ENCODE peak calls at places on chromosomes 1 and 21, in six cellular contexts. T is K562, F is endothelial cell of umbilical vein, P is A549, V is HepG2, S is GM12878. M is an unnamed sample.

GRCh38 chr1:100188617-100189016 is 10.6 kb upstream of the LRRC39 start:
- DNase-seq in F (no peak), S (peak; percentile 31), V (no peak), T (no peak), P (no peak), M (no peak)

GRCh38 chr1:20640183-20640597 is 6.9 kb downstream of the PINK1 start:
- DNase-seq in F (peak; percentile 58), S (peak; percentile 11), T (peak; percentile 70), P (peak; percentile 54), V (peak; percentile 39), M (peak; percentile 66)

GRCh38 chr1:172882791-172883386 is 167.9 kb downstream of the TNFSF18 start:
- DNase-seq in V (no peak), F (no peak), T (no peak), S (no peak), P (no peak), M (no peak)

GRCh38 chr1:181255270-181255929 is 166.9 kb downstream of the IER5 start:
- DNase-seq in V (no peak), T (no peak), F (peak; percentile 58), P (peak; percentile 62), S (no peak), M (no peak)

GRCh38 chr1:41484881-41485280 is 398 bp upstream of the EDN2 start:
- DNase-seq in T (no peak), S (no peak), F (no peak), V (no peak), P (no peak), M (no peak)

GRCh38 chr1:186884266-186884665 is 55.5 kb downstream of the PLA2G4A start:
- DNase-seq in P (no peak), S (no peak), F (no peak), V (no peak), T (no peak), M (no peak)

GRCh38 chr1:226737819-226738420 is 1.2 kb downstream of the ITPKB start:
- DNase-seq in F (peak; percentile 59), S (no peak), T (no peak), V (no peak), P (no peak), M (peak; percentile 68)

GRCh38 chr1:184163674-184164470 is 112.3 kb downstream of the TSEN15 start:
- DNase-seq in P (no peak), V (no peak), F (peak; percentile 12), T (peak; percentile 24), S (peak; percentile 42), M (peak; percentile 27)

GRCh38 chr21:45033791-45034555 is 40.4 kb upstream of the ADARB1 start:
- DNase-seq in T (no peak), S (no peak), F (no peak), P (no peak), V (no peak), M (no peak)

GRCh38 chr1:184531296-184531695 is 144.5 kb downstream of the C1orf21 start:
- DNase-seq in T (no peak), S (no peak), V (no peak), P (no peak), F (peak; percentile 25), M (no peak)

GRCh38 chr1:44405804-44406743 is 1.0 kb downstream of the RNF220 start:
- DNase-seq in T (no peak), V (peak; percentile 10), S (no peak), F (peak; percentile 31), P (peak; percentile 33), M (peak; percentile 30)

GRCh38 chr1:107895403-107896181 is 69.4 kb downstream of the VAV3 start:
- DNase-seq in P (no peak), V (no peak), F (no peak), T (no peak), S (no peak), M (peak; percentile 25)

GRCh38 chr1:6033986-6034749 is 11.5 kb upstream of the KCNAB2 start:
- DNase-seq in V (peak; percentile 49), S (no peak), T (peak; percentile 86), P (no peak), F (peak; percentile 30), M (peak; percentile 51)

GRCh38 chr1:2194319-2194897 is at the start of gene FAAP20:
- DNase-seq in V (peak; percentile 24), S (no peak), F (no peak), T (peak; percentile 90), P (peak; percentile 32), M (peak; percentile 69)

GRCh38 chr1:165354739-165355138 is 1.8 kb downstream of the LMX1A start:
- DNase-seq in P (no peak), S (no peak), F (no peak), V (no peak), T (no peak), M (no peak)

GRCh38 chr21:46056450-46056903 is 41.4 kb upstream of the COL6A2 start:
- DNase-seq in F (no peak), T (no peak), S (no peak), P (no peak), V (no peak), M (peak; percentile 52)

GRCh38 chr1:38029081-38029681 is 16.6 kb downstream of the UTP11 start:
- DNase-seq in F (no peak), T (peak; percentile 58), S (no peak), V (no peak), P (no peak), M (peak; percentile 38)

GRCh38 chr1:150061632-150062101 is 5.9 kb upstream of the VPS45 start:
- DNase-seq in V (no peak), P (no peak), T (no peak), F (no peak), S (no peak), M (no peak)

GRCh38 chr1:203453016-203453415 is 22.6 kb upstream of the PRELP start:
- DNase-seq in T (no peak), S (no peak), P (no peak), F (no peak), V (no peak), M (no peak)

GRCh38 chr1:173479649-173480048 is 2.5 kb downstream of the PRDX6 start:
- DNase-seq in V (no peak), S (no peak), F (no peak), P (no peak), T (no peak), M (no peak)

GRCh38 chr1:117531222-117531621 is 74.6 kb upstream of the TENT5C start:
- DNase-seq in V (no peak), P (no peak), F (no peak), S (no peak), T (no peak), M (no peak)

GRCh38 chr1:202007703-202008489 is 2.5 kb upstream of the ELF3 start:
- DNase-seq in F (no peak), S (no peak), P (no peak), T (peak; percentile 81), V (no peak), M (no peak)

GRCh38 chr1:247175458-247175857 is 3.6 kb upstream of the ZNF124 start:
- DNase-seq in T (no peak), P (no peak), S (no peak), V (no peak), F (no peak), M (peak; percentile 80)

GRCh38 chr1:188043536-188044245 is 1214.9 kb downstream of the PLA2G4A start:
- DNase-seq in P (no peak), S (no peak), T (no peak), V (no peak), F (peak; percentile 92), M (no peak)

GRCh38 chr1:18972531-18972930 is 16.1 kb upstream of the IFFO2 start:
- DNase-seq in T (no peak), S (no peak), F (peak; percentile 60), P (no peak), V (no peak), M (peak; percentile 18)

GRCh38 chr1:54052470-54052933 is 502 bp downstream of the TMEM59 start:
- DNase-seq in F (peak; percentile 55), S (no peak), V (peak; percentile 31), T (peak; percentile 54), P (peak; percentile 25), M (peak; percentile 59)

GRCh38 chr1:54054438-54054749 is 986 bp downstream of the TCEANC2 start:
- DNase-seq in S (no peak), P (no peak), T (peak; percentile 82), F (peak; percentile 41), V (no peak), M (peak; percentile 25)

GRCh38 chr1:54051936-54052469 is 1.0 kb downstream of the TMEM59 start:
- DNase-seq in S (no peak), P (no peak), V (no peak), T (peak; percentile 14), F (peak; percentile 54), M (peak; percentile 27)

GRCh38 chr1:54053745-54054437 is 483 bp downstream of the TCEANC2 start:
- DNase-seq in V (no peak), F (peak; percentile 12), S (no peak), T (no peak), P (no peak), M (peak; percentile 56)

GRCh38 chr1:54052934-54053744 is at the start of the genes TCEANC2 and TMEM59:
- DNase-seq in S (peak; percentile 99), T (peak; percentile 93), V (peak; percentile 96), F (peak; percentile 99), P (peak; percentile 87), M (peak; percentile 99)
- TF ChIP-seq POLR2A in S (peak; percentile 75), T (peak; percentile 82), V (peak; percentile 74), F (peak; percentile 42), P (peak; percentile 42), M (peak; percentile 87)

DNA sequence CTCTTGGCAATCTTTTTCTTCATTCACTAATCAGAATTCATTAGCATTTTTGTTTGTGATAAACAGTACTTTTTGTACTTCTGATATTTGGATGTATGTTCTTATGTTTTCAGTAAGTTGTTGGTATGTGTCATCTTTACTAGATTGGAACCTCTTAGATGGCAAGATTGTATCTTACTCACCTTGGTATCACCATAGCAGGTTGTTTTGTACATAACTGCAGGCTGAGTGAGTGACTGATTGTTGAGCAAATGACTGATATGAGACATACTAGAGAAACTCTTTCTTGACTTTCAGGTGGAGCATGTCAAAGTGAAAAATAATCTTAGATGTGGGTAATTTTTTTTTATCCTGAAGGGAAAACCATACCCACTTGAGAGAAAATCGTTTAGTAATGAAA is 173.7 kb downstream of the CLEC20A start:
- DNase-seq in P (no peak), S (no peak), T (no peak), V (no peak), F (no peak), M (no peak)
- TF ChIP-seq MYC in P (no peak), S (no peak), T (no peak), V (no peak), F (no peak), M (no peak)

DNA sequence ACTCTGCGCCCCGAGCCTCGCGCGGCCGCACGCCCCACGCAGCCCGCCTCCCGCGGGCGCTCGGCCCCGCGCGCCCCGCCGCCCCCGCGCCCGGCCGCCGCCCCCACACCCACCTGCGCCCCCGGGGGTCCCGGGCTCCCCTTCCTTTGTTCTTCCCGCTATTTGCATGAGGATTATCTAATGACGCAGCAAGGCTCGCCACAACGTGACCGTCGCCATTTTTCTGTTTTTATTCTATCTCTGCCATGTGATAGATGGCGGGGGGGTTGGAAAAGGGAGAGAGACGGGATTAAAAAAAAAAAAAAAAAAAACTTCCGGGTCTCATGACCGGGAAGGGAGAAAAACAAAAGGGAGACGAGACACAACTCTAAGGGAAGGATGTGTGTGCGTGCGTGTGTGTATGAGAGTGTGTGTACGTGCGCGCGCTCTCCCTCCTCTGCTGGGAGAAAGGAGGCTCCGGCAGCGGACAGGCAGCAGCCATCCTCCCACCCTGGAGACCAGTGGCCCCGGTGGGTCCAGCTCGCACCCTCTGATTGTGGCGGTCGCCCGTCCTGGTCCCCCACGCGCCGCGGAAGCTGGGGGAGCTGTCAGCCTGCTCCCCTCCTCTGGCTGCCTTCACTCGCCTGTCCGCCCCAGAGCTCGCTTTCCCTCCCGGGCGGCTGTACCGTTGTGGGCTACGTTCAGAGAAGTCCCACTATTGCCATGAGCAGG is 80.4 kb upstream of the AK4 start:
- DNase-seq in S (no peak), F (peak; percentile 84), V (peak; percentile 29), P (peak; percentile 31), T (peak; percentile 76), M (peak; percentile 64)
- TF ChIP-seq POLR2A in S (peak; percentile 56), F (no peak), V (peak; percentile 54), P (no peak), T (peak; percentile 87), M (peak; percentile 46)

GRCh38 chr1:13546791-13547190 is 33.0 kb upstream of the LRRC38 start:
- DNase-seq in S (no peak), V (no peak), P (no peak), F (no peak), T (no peak), M (no peak)
- TF ChIP-seq MYC in S (no peak), V (no peak), P (no peak), F (no peak), T (no peak), M (no peak)

M was measured in NB4.